ENCODE peak calls at places on chromosomes 4 and X, in seven cellular contexts. One of them, this sample, is unnamed. For H3K4me1, the result is how much of the 10 kb centered on the place peaks cover.

GRCh38 chr4:93334003-93334402 is 494.6 kb upstream of the ATOH1 start:
- DNase-seq in SK-N-SH: no peak
- DNase-seq in K562: no peak
- DNase-seq in A549: no peak
- DNase-seq in H1: no peak
- DNase-seq in HCT116: no peak
- DNase-seq in HepG2: no peak
- DNase-seq in this sample: no peak

GRCh38 chrX:23811135-23811781 is 28.3 kb downstream of the SAT1 start:
- DNase-seq in SK-N-SH: no peak
- DNase-seq in HCT116: no peak
- DNase-seq in A549: peak
- DNase-seq in H1: no peak
- DNase-seq in HepG2: no peak
- DNase-seq in K562: no peak
- DNase-seq in this sample: peak

GRCh38 chr4:170674176-170674575 is 584.4 kb upstream of the AADAT start:
- DNase-seq in K562: no peak
- DNase-seq in HCT116: no peak
- DNase-seq in SK-N-SH: no peak
- DNase-seq in HepG2: no peak
- DNase-seq in H1: no peak
- DNase-seq in A549: no peak
- DNase-seq in this sample: no peak

GRCh38 chr4:96675916-96676315 is 836.0 kb downstream of the PDHA2 start:
- DNase-seq in SK-N-SH: no peak
- DNase-seq in HepG2: no peak
- DNase-seq in HCT116: no peak
- DNase-seq in H1: no peak
- DNase-seq in K562: no peak
- DNase-seq in A549: no peak
- DNase-seq in this sample: no peak

GRCh38 chr4:54661156-54661555 is 3.4 kb downstream of the KIT start:
- DNase-seq in K562: no peak
- DNase-seq in H1: no peak
- DNase-seq in A549: no peak
- DNase-seq in HCT116: no peak
- DNase-seq in HepG2: no peak
- DNase-seq in SK-N-SH: no peak
- DNase-seq in this sample: no peak

GRCh38 chr4:20019310-20020015 is 232.2 kb upstream of the SLIT2 start:
- DNase-seq in H1: no peak
- DNase-seq in HCT116: no peak
- DNase-seq in K562: no peak
- DNase-seq in SK-N-SH: no peak
- DNase-seq in A549: no peak
- DNase-seq in HepG2: no peak
- DNase-seq in this sample: no peak

GRCh38 chr4:54554339-54554990 is 103.3 kb upstream of the KIT start:
- DNase-seq in A549: no peak
- DNase-seq in SK-N-SH: no peak
- DNase-seq in K562: no peak
- DNase-seq in HepG2: no peak
- DNase-seq in H1: no peak
- DNase-seq in HCT116: no peak
- DNase-seq in this sample: no peak

GRCh38 chrX:119475389-119476101 is 7.3 kb downstream of the SLC25A5 start:
- DNase-seq in SK-N-SH: no peak
- DNase-seq in HCT116: no peak
- DNase-seq in A549: no peak
- DNase-seq in HepG2: no peak
- DNase-seq in H1: no peak
- DNase-seq in K562: no peak
- DNase-seq in this sample: no peak

GRCh38 chrX:136910565-136911040 is 30.1 kb upstream of the RBMX start:
- DNase-seq in H1: no peak
- DNase-seq in A549: no peak
- DNase-seq in HCT116: no peak
- DNase-seq in K562: no peak
- DNase-seq in SK-N-SH: no peak
- DNase-seq in HepG2: no peak
- DNase-seq in this sample: no peak

GRCh38 chrX:140715787-140716186 is 6.2 kb downstream of the LINC00632 start:
- DNase-seq in HCT116: no peak
- DNase-seq in H1: no peak
- DNase-seq in SK-N-SH: no peak
- DNase-seq in A549: no peak
- DNase-seq in HepG2: no peak
- DNase-seq in K562: no peak
- DNase-seq in this sample: no peak

GRCh38 chr4:81499840-81500239 is 28.1 kb upstream of the RASGEF1B start:
- DNase-seq in K562: no peak
- DNase-seq in HCT116: no peak
- DNase-seq in H1: no peak
- DNase-seq in SK-N-SH: no peak
- DNase-seq in A549: no peak
- DNase-seq in HepG2: no peak
- DNase-seq in this sample: no peak

GRCh38 chr4:81747242-81747930 is 275.7 kb upstream of the RASGEF1B start:
- DNase-seq in H1: no peak
- DNase-seq in SK-N-SH: no peak
- DNase-seq in HepG2: no peak
- DNase-seq in HCT116: no peak
- DNase-seq in K562: peak
- DNase-seq in A549: no peak
- DNase-seq in this sample: peak

GRCh38 chr4:125191252-125191651 is 123.5 kb upstream of the FAT4 start:
- DNase-seq in H1: no peak
- DNase-seq in HCT116: no peak
- DNase-seq in SK-N-SH: no peak
- DNase-seq in A549: no peak
- DNase-seq in HepG2: no peak
- DNase-seq in K562: no peak
- DNase-seq in this sample: no peak

GRCh38 chr4:74623041-74623440 is 171.3 kb downstream of the BTC start:
- DNase-seq in H1: no peak
- DNase-seq in SK-N-SH: peak
- DNase-seq in K562: peak
- DNase-seq in A549: peak
- DNase-seq in HepG2: peak
- DNase-seq in HCT116: peak
- DNase-seq in this sample: peak

GRCh38 chr4:110395416-110395815 is 80.5 kb upstream of the ENPEP start:
- DNase-seq in K562: no peak
- DNase-seq in SK-N-SH: no peak
- DNase-seq in HepG2: no peak
- DNase-seq in H1: no peak
- DNase-seq in A549: no peak
- DNase-seq in HCT116: no peak
- DNase-seq in this sample: no peak

GRCh38 chr4:143307536-143307935 is 29.1 kb upstream of the GAB1 start:
- DNase-seq in HepG2: no peak
- DNase-seq in SK-N-SH: no peak
- DNase-seq in K562: no peak
- DNase-seq in A549: no peak
- DNase-seq in HCT116: no peak
- DNase-seq in H1: no peak
- DNase-seq in this sample: no peak

GRCh38 chr4:113444386-113444785 is 317.2 kb downstream of the CAMK2D start:
- DNase-seq in SK-N-SH: no peak
- DNase-seq in HCT116: no peak
- DNase-seq in H1: no peak
- DNase-seq in A549: no peak
- DNase-seq in HepG2: no peak
- DNase-seq in K562: no peak
- DNase-seq in this sample: peak

GRCh38 chr4:67327245-67327860 is 217.9 kb downstream of the CENPC start:
- DNase-seq in H1: peak
- DNase-seq in HepG2: peak
- DNase-seq in SK-N-SH: peak
- DNase-seq in HCT116: peak
- DNase-seq in A549: peak
- DNase-seq in K562: peak
- DNase-seq in this sample: peak

GRCh38 chr4:118740869-118741268 is 55.7 kb downstream of the METTL14 start:
- DNase-seq in HepG2: no peak
- DNase-seq in HCT116: peak
- DNase-seq in K562: peak
- DNase-seq in H1: no peak
- DNase-seq in A549: no peak
- DNase-seq in SK-N-SH: peak
- DNase-seq in this sample: no peak

GRCh38 chr4:86910820-86911684 is 18.8 kb upstream of the C4orf36 start:
- DNase-seq in HCT116: no peak
- DNase-seq in A549: no peak
- DNase-seq in SK-N-SH: no peak
- DNase-seq in H1: no peak
- DNase-seq in HepG2: no peak
- DNase-seq in K562: no peak
- DNase-seq in this sample: no peak

GRCh38 chr4:68498413-68499007 is 51.2 kb downstream of the TMPRSS11E start:
- DNase-seq in A549: peak
- DNase-seq in HCT116: peak
- DNase-seq in K562: peak
- DNase-seq in SK-N-SH: peak
- DNase-seq in HepG2: peak
- DNase-seq in H1: peak
- DNase-seq in this sample: peak

GRCh38 chr4:71266090-71266794 is 72.6 kb upstream of the SLC4A4 start:
- DNase-seq in HCT116: no peak
- DNase-seq in HepG2: no peak
- DNase-seq in K562: no peak
- DNase-seq in H1: no peak
- DNase-seq in A549: no peak
- DNase-seq in SK-N-SH: no peak
- DNase-seq in this sample: no peak

GRCh38 chr4:36523182-36523581 is 241.8 kb downstream of the DTHD1 start:
- DNase-seq in H1: no peak
- DNase-seq in HepG2: no peak
- DNase-seq in K562: no peak
- DNase-seq in A549: no peak
- DNase-seq in HCT116: no peak
- DNase-seq in SK-N-SH: no peak
- DNase-seq in this sample: no peak

DNA sequence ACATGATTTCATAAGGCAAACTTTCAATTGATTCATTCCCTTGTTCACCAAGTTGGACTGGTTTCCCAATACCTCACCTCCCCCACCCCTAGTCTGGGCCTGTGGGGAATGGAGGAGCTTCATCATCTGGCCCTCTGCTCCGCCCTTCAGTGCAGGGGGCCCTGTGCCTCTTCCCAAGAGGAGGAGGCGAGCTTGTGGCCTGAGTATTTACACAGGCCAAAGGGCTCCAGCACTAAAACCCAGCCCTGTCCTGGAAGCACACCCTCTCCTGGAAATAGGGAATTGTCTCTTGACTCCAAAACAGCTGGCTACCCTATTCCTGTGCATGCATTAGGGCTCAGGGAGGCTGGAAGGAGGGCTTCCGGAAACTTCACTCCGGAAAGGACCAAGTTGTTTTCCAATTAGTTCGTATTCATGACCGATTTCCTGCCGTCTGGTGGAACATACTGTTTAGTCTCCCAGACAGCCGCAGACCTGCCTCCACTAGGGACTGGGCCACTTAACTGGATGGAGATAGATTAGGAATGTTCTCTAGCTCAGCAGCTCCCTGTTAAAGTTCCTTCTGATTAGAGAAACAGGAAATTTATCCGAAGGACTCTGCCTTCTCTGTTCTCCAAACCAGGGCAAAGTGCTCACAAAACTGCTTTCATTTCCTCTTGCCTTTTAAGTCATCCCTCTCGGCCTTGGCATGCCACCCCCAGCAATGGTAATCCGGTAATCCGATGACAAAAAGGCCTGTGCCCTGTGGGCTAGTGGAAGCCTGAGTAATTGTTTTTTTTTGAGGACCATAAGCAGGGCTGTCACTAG is 5.8 kb downstream of the SRPX2 start:
- DNase-seq in H1: no peak
- DNase-seq in HCT116: no peak
- DNase-seq in SK-N-SH: no peak
- DNase-seq in K562: no peak
- DNase-seq in A549: peak
- DNase-seq in HepG2: peak
- DNase-seq in this sample: peak
- TF ChIP-seq MAX in H1: no peak
- TF ChIP-seq MAX in HCT116: no peak
- TF ChIP-seq MAX in SK-N-SH: no peak
- TF ChIP-seq MAX in K562: no peak
- TF ChIP-seq MAX in A549: no peak
- TF ChIP-seq MAX in HepG2: no peak
- TF ChIP-seq MAX in this sample: no peak

DNA sequence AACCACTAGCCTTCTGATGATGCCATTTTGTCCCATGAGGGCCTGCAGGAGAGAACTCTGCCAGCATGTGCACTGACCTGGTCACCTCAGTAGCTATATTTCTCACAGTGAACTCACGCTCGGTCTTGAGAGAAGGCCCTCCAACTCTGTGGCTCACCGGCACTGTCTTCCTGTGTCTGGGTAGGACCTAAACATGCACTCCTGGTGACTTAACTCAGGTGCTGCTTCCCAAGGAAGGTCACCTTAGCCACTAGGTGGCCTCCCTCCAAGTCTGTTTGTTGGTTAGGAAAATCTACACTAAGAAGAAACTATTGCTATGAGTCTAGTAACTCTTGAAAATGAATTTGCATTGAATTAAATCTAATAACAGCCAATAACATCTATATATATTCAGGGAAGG is 24.8 kb downstream of the TLR10 start:
- DNase-seq in HCT116: peak
- DNase-seq in SK-N-SH: no peak
- DNase-seq in A549: peak
- DNase-seq in K562: peak
- DNase-seq in H1: no peak
- DNase-seq in HepG2: no peak
- DNase-seq in this sample: no peak
- TF ChIP-seq CTCF in HCT116: peak
- TF ChIP-seq CTCF in SK-N-SH: peak
- TF ChIP-seq CTCF in A549: peak
- TF ChIP-seq CTCF in K562: peak
- TF ChIP-seq CTCF in H1: peak
- TF ChIP-seq CTCF in HepG2: peak
- TF ChIP-seq CTCF in this sample: no peak

DNA sequence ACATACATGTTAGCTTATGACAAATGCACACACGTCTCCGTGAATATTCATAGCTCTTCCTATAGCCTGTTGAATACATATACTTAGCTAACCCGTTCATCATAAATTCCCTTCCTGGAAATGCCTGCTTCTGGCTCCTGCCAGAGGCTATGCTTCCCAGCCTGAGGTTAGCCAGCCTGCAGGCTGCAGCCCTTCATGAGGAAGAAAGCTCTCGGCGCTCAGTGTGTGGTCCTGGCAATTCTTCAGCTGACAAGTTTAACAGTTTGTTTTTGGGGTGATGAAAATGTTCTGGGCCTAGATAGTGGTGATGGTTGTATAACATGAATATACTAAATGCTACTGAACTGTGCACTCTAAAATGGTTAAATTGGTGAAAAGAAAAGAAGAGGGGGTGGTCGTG is 48.8 kb upstream of the MAN2B2 start:
- DNase-seq in HCT116: no peak
- DNase-seq in H1: no peak
- DNase-seq in SK-N-SH: no peak
- DNase-seq in A549: no peak
- DNase-seq in HepG2: no peak
- DNase-seq in K562: no peak
- DNase-seq in this sample: no peak
- H3K4me1 ChIP-seq in HCT116: under half
- H3K4me1 ChIP-seq in H1: under half
- H3K4me1 ChIP-seq in SK-N-SH: under half
- H3K4me1 ChIP-seq in A549: under half
- H3K4me1 ChIP-seq in HepG2: under half
- H3K4me1 ChIP-seq in K562: under half
- H3K4me1 ChIP-seq in this sample: under half

GRCh38 chr4:52243367-52243766 is 192.3 kb downstream of the SPATA18 start:
- DNase-seq in HCT116: no peak
- DNase-seq in HepG2: no peak
- DNase-seq in K562: no peak
- DNase-seq in H1: no peak
- DNase-seq in A549: no peak
- DNase-seq in SK-N-SH: no peak
- DNase-seq in this sample: no peak
- TF ChIP-seq MAX in HCT116: no peak
- TF ChIP-seq MAX in HepG2: no peak
- TF ChIP-seq MAX in K562: no peak
- TF ChIP-seq MAX in H1: no peak
- TF ChIP-seq MAX in A549: no peak
- TF ChIP-seq MAX in SK-N-SH: no peak
- TF ChIP-seq MAX in this sample: no peak

This sample was measured in endothelial cell of umbilical vein.